ENCODE peak calls at places on chromosomes 6 and 20, in five cellular contexts. S is CD8-positive, alpha-beta T cell; Z is uterus; V is IMR-90; G is right cardiac atrium. E is an unnamed sample.

GRCh38 chr20:17226410-17227198 is at the start of gene PCSK2:
- DNase-seq in Z (no peak), S (no peak), V (peak), G (peak), E (no peak)

GRCh38 chr6:47349931-47350330 is 40.2 kb upstream of the TNFRSF21 start:
- DNase-seq in Z (no peak), G (no peak), S (no peak), V (no peak), E (no peak)

GRCh38 chr6:39610229-39610628 is 115.0 kb downstream of the KIF6 start:
- DNase-seq in S (no peak), Z (no peak), G (no peak), V (no peak), E (no peak)

GRCh38 chr6:158605266-158605878 is 39.2 kb downstream of the DYNLT1 start:
- DNase-seq in Z (peak), S (peak), G (peak), V (peak), E (peak)

GRCh38 chr6:119669228-119669627 is 319.7 kb upstream of the MAN1A1 start:
- DNase-seq in S (no peak), Z (no peak), G (no peak), V (no peak), E (no peak)

GRCh38 chr20:9285617-9286016 is 216.7 kb downstream of the PLCB4 start:
- DNase-seq in Z (no peak), S (no peak), G (no peak), V (no peak), E (no peak)

GRCh38 chr20:37535443-37536132 is 7.9 kb upstream of the BLCAP start:
- DNase-seq in G (no peak), Z (no peak), S (no peak), V (no peak), E (no peak)

GRCh38 chr6:14966902-14967711 is 278.8 kb upstream of the JARID2 start:
- DNase-seq in Z (no peak), G (no peak), S (no peak), V (no peak), E (no peak)

GRCh38 chr20:61798632-61799031 is 267.0 kb downstream of the TAF4 start:
- DNase-seq in Z (no peak), S (no peak), V (no peak), G (no peak), E (no peak)

GRCh38 chr6:2579241-2579761 is 171.4 kb downstream of the MYLK4 start:
- DNase-seq in Z (no peak), V (peak), S (no peak), G (peak), E (no peak)

GRCh38 chr6:123771126-123771525 is 32.5 kb upstream of the NKAIN2 start:
- DNase-seq in V (no peak), Z (no peak), S (no peak), G (no peak), E (no peak)

GRCh38 chr6:160685762-160686450 is 16.1 kb upstream of the PLG start:
- DNase-seq in G (no peak), V (no peak), S (no peak), Z (no peak), E (no peak)

GRCh38 chr20:12201289-12201991 is 283.7 kb downstream of the BTBD3 start:
- DNase-seq in Z (no peak), V (peak), S (no peak), G (no peak), E (no peak)

GRCh38 chr6:22470454-22471368 is 98.7 kb upstream of the HDGFL1 start:
- DNase-seq in G (peak), Z (peak), V (peak), S (no peak), E (peak)

GRCh38 chr20:3751664-3752385 is 15.7 kb downstream of the ADISSP start:
- DNase-seq in V (no peak), G (peak), Z (no peak), S (peak), E (peak)

GRCh38 chr6:92779758-92780157 is 639.6 kb downstream of the EPHA7 start:
- DNase-seq in Z (peak), S (no peak), G (peak), V (peak), E (no peak)

GRCh38 chr20:1894951-1895673 is at the start of gene SIRPA:
- DNase-seq in Z (peak), G (peak), V (peak), S (no peak), E (peak)

GRCh38 chr6:144415835-144416237 is 130.7 kb downstream of the UTRN start:
- DNase-seq in G (no peak), V (peak), Z (no peak), S (no peak), E (no peak)

GRCh38 chr6:170049641-170050491 is 241.0 kb downstream of the DLL1 start:
- DNase-seq in S (no peak), G (peak), Z (peak), V (peak), E (peak)

GRCh38 chr6:10140824-10141223 is 274.1 kb downstream of the TFAP2A start:
- DNase-seq in Z (no peak), G (no peak), S (no peak), V (no peak), E (no peak)

GRCh38 chr20:2102585-2103453 is 1.2 kb downstream of the STK35 start:
- DNase-seq in G (peak), V (peak), S (peak), Z (peak), E (peak)

GRCh38 chr6:138007014-138007472 is 100.2 kb downstream of the PERP start:
- DNase-seq in G (no peak), S (no peak), Z (no peak), V (peak), E (peak)

GRCh38 chr20:45994761-45995160 is 13.9 kb upstream of the MMP9 start:
- DNase-seq in S (no peak), G (no peak), V (no peak), Z (no peak), E (no peak)
- H3K4me3 ChIP-seq in S (no peak), G (no peak), V (no peak), Z (no peak), E (no peak)

DNA sequence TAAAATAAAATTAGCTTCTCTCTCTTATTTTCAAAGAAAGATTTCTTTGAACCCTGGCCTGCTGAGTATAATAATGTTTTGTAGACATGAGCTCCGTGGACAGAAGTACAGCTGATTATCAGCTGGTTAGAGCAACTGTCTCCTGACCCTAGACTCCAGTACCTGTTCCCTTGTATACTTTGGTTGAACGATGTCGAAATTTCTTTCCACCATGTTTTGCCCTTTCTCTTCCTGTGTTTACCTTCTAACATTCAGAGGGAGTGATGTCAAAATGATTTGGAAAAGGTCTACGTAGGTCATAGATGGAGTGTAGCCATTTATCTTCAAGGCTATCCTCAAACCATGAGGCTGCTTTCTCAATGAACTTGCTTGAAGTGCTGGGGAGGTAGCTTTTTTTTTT is 16.8 kb upstream of the ADTRP start:
- DNase-seq in S (no peak), V (no peak), G (no peak), Z (no peak), E (no peak)
- H3K27ac ChIP-seq in S (no peak), V (no peak), G (no peak), Z (peak), E (peak)

DNA sequence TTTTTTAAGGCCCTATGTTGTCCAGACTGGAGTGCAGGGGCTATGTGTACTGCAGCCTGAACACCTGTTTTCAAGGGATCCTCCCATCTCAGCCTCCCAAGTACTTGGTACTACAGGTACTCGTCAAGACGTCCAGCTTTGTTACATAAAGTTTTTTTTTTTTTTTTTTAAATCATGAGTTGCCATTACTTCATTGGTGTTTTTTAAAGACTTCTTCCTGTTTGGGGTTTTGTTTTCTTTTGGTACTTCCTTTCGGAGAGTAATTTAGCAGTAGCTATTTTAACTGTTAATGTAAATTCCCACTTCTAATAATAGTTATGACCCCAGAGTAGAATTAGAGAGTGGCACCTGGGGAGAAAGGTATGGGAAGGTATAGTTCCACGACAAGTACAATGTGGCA is 10.5 kb downstream of the ZNFX1 start:
- DNase-seq in S (no peak), Z (no peak), V (no peak), G (no peak), E (no peak)
- H3K4me3 ChIP-seq in S (peak), Z (no peak), V (no peak), G (peak), E (no peak)

GRCh38 chr6:168499045-168499650 is 58.2 kb downstream of the SMOC2 start:
- DNase-seq in V (no peak), Z (no peak), G (no peak), S (no peak), E (no peak)
- H3K27ac ChIP-seq in V (no peak), Z (no peak), G (no peak), S (no peak), E (no peak)

GRCh38 chr20:652611-653109 is 340 bp downstream of the SRXN1 start:
- DNase-seq in V (peak), G (no peak), Z (no peak), S (no peak), E (peak)
- H3K4me3 ChIP-seq in V (peak), G (peak), Z (peak), S (peak), E (peak)

GRCh38 chr6:136788069-136788902 is 4.0 kb downstream of the MAP3K5 start:
- DNase-seq in S (no peak), G (no peak), Z (no peak), V (peak), E (no peak)
- H3K27ac ChIP-seq in S (no peak), G (no peak), Z (peak), V (peak), E (peak)

GRCh38 chr6:41200296-41200900 is 551 bp downstream of the TREML2 start:
- DNase-seq in S (peak), G (peak), Z (no peak), V (no peak), E (no peak)
- H3K4me3 ChIP-seq in S (peak), G (no peak), Z (no peak), V (no peak), E (no peak)

GRCh38 chr20:6908673-6909072 is 141.2 kb downstream of the BMP2 start:
- DNase-seq in Z (no peak), S (no peak), V (no peak), G (no peak), E (no peak)
- H3K27ac ChIP-seq in Z (no peak), S (no peak), V (no peak), G (no peak), E (no peak)

GRCh38 chr6:149483302-149483701 is 1.5 kb downstream of the ZC3H12D start:
- DNase-seq in S (no peak), G (no peak), V (no peak), Z (no peak), E (no peak)
- H3K4me3 ChIP-seq in S (peak), G (no peak), V (no peak), Z (no peak), E (no peak)

GRCh38 chr6:105116150-105116549 is 63.7 kb downstream of the POPDC3 start:
- DNase-seq in G (no peak), Z (no peak), V (no peak), S (no peak), E (no peak)

GRCh38 chr6:105112577-105112976 is 67.2 kb downstream of the POPDC3 start:
- DNase-seq in V (no peak), Z (no peak), S (no peak), G (no peak), E (no peak)

GRCh38 chr6:105111871-105112270 is 67.9 kb downstream of the POPDC3 start:
- DNase-seq in Z (no peak), V (no peak), S (no peak), G (no peak), E (no peak)

GRCh38 chr6:105111093-105111492 is 68.7 kb downstream of the POPDC3 start:
- DNase-seq in S (no peak), V (no peak), Z (no peak), G (no peak), E (no peak)

DNA sequence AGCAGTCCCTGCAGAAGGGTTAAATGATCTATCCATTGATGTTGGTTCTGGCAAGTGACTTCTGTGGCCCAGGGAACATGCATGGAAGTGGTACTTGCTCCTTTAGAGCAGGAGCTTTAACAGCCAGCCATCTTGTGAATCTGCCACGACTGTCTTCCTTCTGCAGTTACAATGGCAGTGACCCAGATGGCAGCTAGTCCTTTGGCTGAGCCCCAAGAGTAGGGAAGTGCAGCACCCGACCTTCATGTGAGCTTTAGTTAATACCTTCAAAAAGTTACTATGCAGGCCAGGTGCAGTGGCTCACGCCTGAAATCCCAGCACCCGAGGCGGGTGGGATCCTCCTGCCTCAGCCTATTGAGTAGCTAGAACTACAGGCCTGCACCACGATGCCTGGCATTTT is 66.4 kb downstream of the POPDC3 start:
- DNase-seq in G (no peak), Z (no peak), V (no peak), S (no peak), E (no peak)
- H3K27ac ChIP-seq in G (peak), Z (no peak), V (no peak), S (no peak), E (no peak)